ENCODE peak calls at places on chromosomes 6 and 20, in eight cellular contexts. A, X, U, N, O, W, H and G are unnamed samples.

GRCh38 chr6:42846505-42846904 is 32.9 kb upstream of the RPL7L1 start:
- DNase-seq in A (no peak), X (no peak), U (no peak), N (no peak), O (no peak), W (no peak), H (no peak), G (no peak)

GRCh38 chr6:162960674-162961457 is 233.1 kb downstream of the PACRG start:
- DNase-seq in A (no peak), X (no peak), U (no peak), N (no peak), O (no peak), W (no peak), H (no peak), G (no peak)

GRCh38 chr6:13863699-13864155 is 49.4 kb upstream of the MCUR1 start:
- DNase-seq in A (no peak), X (no peak), U (no peak), N (no peak), O (peak), W (peak), H (no peak), G (no peak)

GRCh38 chr20:52016022-52016421 is 175.6 kb downstream of the ZFP64 start:
- DNase-seq in A (no peak), X (no peak), U (no peak), N (no peak), O (no peak), W (no peak), H (no peak), G (no peak)

GRCh38 chr6:31631209-31631608 is 10.7 kb downstream of the PRRC2A start:
- DNase-seq in A (no peak), X (no peak), U (no peak), N (no peak), O (no peak), W (no peak), H (no peak), G (no peak)

GRCh38 chr20:51893723-51894122 is 91.4 kb upstream of the SALL4 start:
- DNase-seq in A (no peak), X (no peak), U (no peak), N (no peak), O (no peak), W (no peak), H (no peak), G (no peak)

GRCh38 chr6:135212020-135212806 is 31.1 kb downstream of the MYB start:
- DNase-seq in A (no peak), X (no peak), U (no peak), N (peak), O (no peak), W (no peak), H (no peak), G (no peak)

GRCh38 chr20:25280051-25280573 is 32.2 kb downstream of the PYGB start:
- DNase-seq in A (no peak), X (no peak), U (no peak), N (no peak), O (no peak), W (no peak), H (no peak), G (no peak)

GRCh38 chr6:160462551-160463109 is 114.5 kb downstream of the SLC22A3 start:
- DNase-seq in A (no peak), X (peak), U (peak), N (peak), O (no peak), W (no peak), H (no peak), G (peak)

GRCh38 chr20:50916257-50916656 is 15.0 kb downstream of the ADNP start:
- DNase-seq in A (no peak), X (no peak), U (no peak), N (peak), O (no peak), W (peak), H (peak), G (no peak)

GRCh38 chr20:10225439-10226080 is 6.9 kb downstream of the SNAP25 start:
- DNase-seq in A (no peak), X (no peak), U (no peak), N (no peak), O (no peak), W (peak), H (peak), G (no peak)

GRCh38 chr6:129312865-129313264 is 397.1 kb downstream of the ARHGAP18 start:
- DNase-seq in A (no peak), X (no peak), U (no peak), N (peak), O (peak), W (no peak), H (peak), G (no peak)

DNA sequence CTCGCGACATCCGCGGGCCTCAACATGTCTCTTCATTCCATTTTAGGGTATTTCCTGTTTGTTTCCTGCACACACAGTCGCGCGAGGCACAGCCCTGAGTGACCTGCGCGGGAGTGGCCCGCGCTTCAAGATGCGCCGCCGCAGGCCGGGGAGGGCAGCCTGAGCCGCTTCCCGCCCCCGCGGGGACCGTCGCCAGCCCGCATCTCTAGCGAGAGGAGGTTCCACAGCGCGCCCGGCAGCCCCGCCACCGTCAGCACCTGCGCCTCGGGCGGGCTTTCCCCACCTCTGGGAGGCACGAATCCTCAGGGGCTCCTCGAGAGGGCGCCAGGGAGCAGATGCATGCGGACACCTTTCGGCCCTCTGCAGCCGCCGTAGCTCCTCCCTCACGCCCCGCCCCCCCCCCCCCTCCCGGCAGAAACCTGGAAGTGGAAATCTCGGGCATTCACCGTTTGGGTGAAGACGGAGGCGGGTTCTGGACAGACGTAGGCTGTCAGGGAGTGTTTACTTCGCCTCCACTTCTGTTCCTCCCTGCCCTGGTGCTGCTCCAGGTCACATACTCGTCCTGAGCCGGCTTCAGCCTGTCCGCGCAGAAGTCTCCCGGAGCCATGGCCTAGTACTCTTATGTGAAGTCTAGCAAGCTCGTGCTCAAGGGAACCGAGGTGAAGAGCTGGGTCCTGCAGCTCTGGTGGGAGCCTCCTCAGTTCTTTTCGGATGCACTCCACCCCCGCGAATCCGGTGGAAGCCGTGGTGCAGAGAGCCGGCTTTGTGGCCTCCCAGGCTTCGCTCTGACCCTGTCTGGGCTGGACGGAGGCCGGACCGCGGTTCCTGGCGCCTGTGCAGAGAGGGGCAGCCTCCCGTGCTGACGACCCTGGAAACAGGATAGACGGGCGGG is 880.5 kb upstream of the DEFB115 start:
- DNase-seq in A (peak), X (peak), U (peak), N (peak), O (peak), W (peak), H (peak), G (peak)
- H3K27ac ChIP-seq in A (peak), X (peak), U (peak), N (peak), O (peak), W (no peak), H (peak), G (peak)

GRCh38 chr6:82735790-82736189 is 329.9 kb downstream of the UBE3D start:
- DNase-seq in A (no peak), X (no peak), U (no peak), N (no peak), O (no peak), W (no peak), H (no peak), G (no peak)

GRCh38 chr6:82738773-82739172 is 326.9 kb downstream of the UBE3D start:
- DNase-seq in A (no peak), X (no peak), U (no peak), N (no peak), O (no peak), W (no peak), H (no peak), G (no peak)

GRCh38 chr6:82740066-82740465 is 325.6 kb downstream of the UBE3D start:
- DNase-seq in A (no peak), X (no peak), U (no peak), N (no peak), O (no peak), W (no peak), H (no peak), G (no peak)

GRCh38 chr6:82739266-82739665 is 326.4 kb downstream of the UBE3D start:
- DNase-seq in A (no peak), X (no peak), U (no peak), N (no peak), O (no peak), W (no peak), H (no peak), G (no peak)

GRCh38 chr6:82737965-82738364 is 327.7 kb downstream of the UBE3D start:
- DNase-seq in A (no peak), X (no peak), U (no peak), N (no peak), O (no peak), W (no peak), H (no peak), G (no peak)
- H3K27ac ChIP-seq in A (no peak), X (no peak), U (no peak), N (no peak), O (no peak), W (no peak), H (no peak), G (no peak)

GRCh38 chr6:3660473-3660872 is 91.0 kb downstream of the PXDC1 start:
- DNase-seq in A (no peak), X (no peak), U (no peak), N (no peak), O (no peak), W (peak), H (no peak), G (no peak)
- H3K27ac ChIP-seq in A (no peak), X (no peak), U (no peak), N (no peak), O (no peak), W (peak), H (no peak), G (no peak)

DNA sequence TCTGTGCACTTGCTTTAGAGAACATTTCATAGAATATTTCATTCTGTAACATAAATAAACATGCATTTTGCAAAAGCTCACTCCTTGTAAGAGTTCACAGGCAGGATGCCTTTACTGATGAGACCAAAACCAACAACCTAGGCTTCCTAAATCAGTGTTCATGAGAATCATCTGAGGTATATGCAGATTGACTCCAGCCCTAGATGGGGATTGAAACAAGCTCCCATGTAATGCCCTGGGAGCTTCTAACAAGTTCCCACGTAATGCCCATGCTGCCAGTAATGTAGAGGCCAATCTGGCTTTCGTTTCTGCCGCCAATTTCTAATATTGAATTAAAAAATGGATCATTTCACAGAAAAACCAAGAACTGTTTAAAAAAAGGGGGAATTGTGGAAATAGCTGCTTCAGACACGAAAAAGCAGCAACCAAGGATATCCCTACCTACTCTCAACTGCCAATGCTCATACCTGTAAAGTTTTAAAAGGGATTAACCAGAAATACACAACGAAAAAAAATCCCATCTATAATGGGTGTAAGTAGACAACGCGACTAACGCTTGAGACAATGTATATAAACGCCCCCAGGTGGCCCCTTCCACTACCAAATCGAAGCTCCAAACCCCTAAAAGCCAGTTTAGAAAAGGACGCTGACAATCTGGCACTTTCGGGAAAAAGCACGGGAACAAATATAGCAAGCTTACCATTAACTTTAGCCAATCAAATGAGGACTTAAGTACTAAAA is 94.7 kb upstream of the BTN3A2 start:
- DNase-seq in A (no peak), X (no peak), U (no peak), N (peak), O (no peak), W (no peak), H (no peak), G (no peak)
- H3K27ac ChIP-seq in A (no peak), X (no peak), U (peak), N (no peak), O (peak), W (peak), H (no peak), G (no peak)

GRCh38 chr20:32010096-32010495 is at the start of gene CCM2L:
- DNase-seq in A (no peak), X (no peak), U (no peak), N (no peak), O (no peak), W (no peak), H (no peak), G (peak)
- H3K27ac ChIP-seq in A (no peak), X (no peak), U (no peak), N (no peak), O (no peak), W (no peak), H (no peak), G (no peak)

GRCh38 chr6:85715797-85716196 is 73.1 kb upstream of the SYNCRIP start:
- DNase-seq in A (no peak), X (no peak), U (no peak), N (no peak), O (no peak), W (no peak), H (no peak), G (no peak)
- H3K27ac ChIP-seq in A (no peak), X (no peak), U (no peak), N (no peak), O (no peak), W (no peak), H (no peak), G (no peak)

DNA sequence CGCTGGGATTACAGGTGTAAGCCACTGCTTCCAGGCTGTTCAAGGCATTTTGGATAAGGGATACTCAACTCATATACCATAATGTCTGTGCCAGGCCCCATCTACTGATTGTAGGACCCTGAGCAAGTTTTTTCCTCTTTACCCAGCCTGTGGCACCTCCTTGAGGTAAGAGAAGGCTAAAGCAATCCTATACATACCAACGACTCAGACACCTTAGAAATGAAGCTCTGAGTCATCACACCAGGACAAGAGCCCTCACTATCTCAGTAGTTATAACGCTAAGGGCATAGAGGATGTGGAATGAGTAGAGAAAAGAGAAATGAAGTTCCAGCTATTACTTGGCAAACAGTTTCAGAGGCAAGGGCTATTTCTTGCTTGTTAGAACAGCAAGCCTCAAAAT is 16.9 kb downstream of the NDRG3 start:
- DNase-seq in A (no peak), X (no peak), U (no peak), N (peak), O (no peak), W (peak), H (peak), G (no peak)
- H3K27ac ChIP-seq in A (no peak), X (no peak), U (no peak), N (no peak), O (no peak), W (no peak), H (no peak), G (no peak)

DNA sequence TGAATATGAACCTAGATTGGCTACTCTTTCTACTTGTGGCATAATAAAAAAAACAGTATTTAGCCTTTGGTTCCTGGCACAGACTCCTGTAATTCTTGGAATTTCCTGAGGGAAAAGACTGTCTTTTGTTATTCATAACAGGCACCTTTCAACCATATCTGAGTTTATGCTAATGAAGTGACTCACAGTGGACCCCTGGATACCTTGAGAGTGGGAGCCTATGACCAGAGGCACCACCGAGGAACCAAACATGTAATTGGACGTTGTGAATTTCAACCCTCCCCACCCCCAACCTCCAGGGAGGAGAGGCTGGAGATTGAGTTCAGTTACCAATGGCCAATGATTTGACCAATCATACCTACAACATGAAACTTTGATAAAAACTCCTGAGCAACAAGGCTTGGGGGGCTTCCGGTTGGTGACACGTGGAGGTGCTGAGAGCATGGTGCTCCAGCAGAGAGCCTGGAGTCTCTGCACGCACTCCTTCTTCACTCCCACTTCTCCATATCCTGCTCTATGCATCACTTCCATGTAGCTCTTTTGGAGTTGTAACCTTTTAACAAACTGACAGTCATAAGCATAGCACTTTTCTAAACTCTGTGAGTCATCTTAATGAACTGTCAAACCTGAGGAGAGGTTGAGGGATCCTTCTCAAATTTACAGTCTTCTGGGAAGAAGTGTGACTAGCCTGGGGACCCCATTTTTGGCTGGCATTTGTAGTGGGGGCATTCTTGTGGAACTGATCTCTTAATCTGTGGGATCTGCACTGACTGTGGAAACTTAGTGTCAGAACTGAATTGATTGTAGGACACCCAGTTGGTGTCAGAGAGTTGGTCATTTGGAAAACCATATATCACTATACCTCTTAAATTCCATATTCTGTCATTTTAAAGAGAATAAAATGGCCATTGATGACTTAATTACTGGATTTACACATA is 48.6 kb downstream of the LAMA4 start:
- DNase-seq in A (no peak), X (no peak), U (no peak), N (no peak), O (peak), W (no peak), H (no peak), G (no peak)
- H3K27ac ChIP-seq in A (no peak), X (no peak), U (no peak), N (peak), O (peak), W (no peak), H (peak), G (no peak)

DNA sequence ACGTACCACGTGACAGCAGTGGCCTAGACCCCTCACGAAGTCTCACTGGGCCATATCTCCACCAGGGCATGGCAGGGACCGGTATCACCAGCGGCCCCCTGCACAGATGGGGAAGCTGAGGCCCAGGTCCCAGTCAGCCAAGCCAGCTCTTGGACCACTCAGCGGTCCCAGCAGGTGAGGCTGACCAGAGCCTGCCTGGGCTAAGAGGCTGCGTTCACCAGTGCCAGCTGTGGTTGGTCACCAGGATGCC is 2.6 kb upstream of the MRGBP start:
- DNase-seq in A (no peak), X (no peak), U (no peak), N (no peak), O (no peak), W (no peak), H (no peak), G (no peak)
- H3K27ac ChIP-seq in A (peak), X (peak), U (peak), N (peak), O (no peak), W (peak), H (peak), G (peak)